ENCODE peak calls at places on chromosome 17, in nine cellular contexts. T, C, E, G, X, Y, N, S and D are unnamed samples.

GRCh38 chr17:28725166-28725659 is 820 bp downstream of the TLCD1 start:
- DNase-seq in T (no peak), C (no peak), E (peak; percentile 54), G (no peak), X (peak; percentile 38), Y (no peak), N (peak; percentile 78), S (no peak), D (no peak)

GRCh38 chr17:1181769-1182137 is 2.0 kb upstream of the ABR start:
- DNase-seq in T (peak; percentile 58), C (no peak), E (no peak), G (no peak), X (no peak), Y (no peak), N (peak; percentile 76), S (no peak), D (no peak)

GRCh38 chr17:42325026-42325425 is 36.7 kb downstream of the STAT5A start:
- DNase-seq in T (no peak), C (peak; percentile 82), E (peak; percentile 92), G (no peak), X (peak; percentile 35), Y (no peak), N (no peak), S (no peak), D (peak; percentile 90)

GRCh38 chr17:79201536-79202227 is 127.1 kb downstream of the ENGASE start:
- DNase-seq in T (no peak), C (no peak), E (peak; percentile 53), G (no peak), X (no peak), Y (no peak), N (no peak), S (no peak), D (no peak)

GRCh38 chr17:59469786-59470485 is 95.5 kb upstream of the DHX40 start:
- DNase-seq in T (no peak), C (no peak), E (no peak), G (no peak), X (no peak), Y (no peak), N (no peak), S (no peak), D (no peak)

GRCh38 chr17:67637901-67638641 is 79.7 kb upstream of the NOL11 start:
- DNase-seq in T (no peak), C (no peak), E (no peak), G (no peak), X (no peak), Y (no peak), N (no peak), S (no peak), D (no peak)

GRCh38 chr17:6066183-6066948 is 3.8 kb upstream of the WSCD1 start:
- DNase-seq in T (no peak), C (no peak), E (peak; percentile 13), G (no peak), X (no peak), Y (no peak), N (no peak), S (no peak), D (no peak)

GRCh38 chr17:82931696-82932060 is 91.9 kb upstream of the ZNF750 start:
- DNase-seq in T (peak; percentile 83), C (peak; percentile 80), E (peak; percentile 65), G (peak; percentile 4), X (no peak), Y (no peak), N (no peak), S (no peak), D (no peak)

GRCh38 chr17:58377005-58377660 is 25.1 kb upstream of the SUPT4H1 start:
- DNase-seq in T (no peak), C (no peak), E (no peak), G (no peak), X (no peak), Y (no peak), N (no peak), S (no peak), D (no peak)

GRCh38 chr17:74730491-74731346 is 6.3 kb upstream of the RAB37 start:
- DNase-seq in T (no peak), C (no peak), E (peak; percentile 50), G (no peak), X (no peak), Y (no peak), N (peak; percentile 67), S (no peak), D (no peak)

GRCh38 chr17:4858068-4858879 is 25.1 kb downstream of the MINK1 start:
- DNase-seq in T (peak; percentile 59), C (no peak), E (no peak), G (no peak), X (peak; percentile 90), Y (peak; percentile 49), N (no peak), S (no peak), D (no peak)

GRCh38 chr17:36921131-36921851 is 16.0 kb upstream of the LHX1 start:
- DNase-seq in T (no peak), C (no peak), E (peak; percentile 47), G (no peak), X (no peak), Y (no peak), N (no peak), S (peak; percentile 58), D (no peak)

GRCh38 chr17:57940217-57940616 is 15.0 kb downstream of the CUEDC1 start:
- DNase-seq in T (no peak), C (no peak), E (no peak), G (no peak), X (no peak), Y (no peak), N (peak; percentile 48), S (peak; percentile 40), D (no peak)

GRCh38 chr17:12078791-12079190 is 58.1 kb downstream of the MAP2K4 start:
- DNase-seq in T (no peak), C (no peak), E (peak; percentile 69), G (no peak), X (no peak), Y (no peak), N (no peak), S (no peak), D (no peak)

GRCh38 chr17:19269102-19269501 is 31.9 kb downstream of the EPN2 start:
- DNase-seq in T (no peak), C (no peak), E (no peak), G (no peak), X (peak; percentile 42), Y (no peak), N (no peak), S (no peak), D (no peak)

GRCh38 chr17:49414622-49415350 is at the start of gene PHB1:
- DNase-seq in T (peak; percentile 97), C (peak; percentile 98), E (peak; percentile 95), G (peak; percentile 89), X (peak; percentile 99), Y (peak; percentile 90), N (peak; percentile 98), S (peak; percentile 99), D (peak; percentile 98)

GRCh38 chr17:76224321-76224852 is 15.9 kb downstream of the RNF157 start:
- DNase-seq in T (no peak), C (no peak), E (no peak), G (no peak), X (no peak), Y (no peak), N (no peak), S (no peak), D (no peak)

GRCh38 chr17:9802294-9802693 is 10.9 kb upstream of the DHRS7C start:
- DNase-seq in T (no peak), C (no peak), E (peak; percentile 93), G (no peak), X (no peak), Y (no peak), N (no peak), S (no peak), D (no peak)

GRCh38 chr17:1398900-1399299 is 1.1 kb downstream of the YWHAE start:
- DNase-seq in T (no peak), C (no peak), E (peak; percentile 11), G (no peak), X (peak; percentile 47), Y (peak; percentile 11), N (peak; percentile 25), S (peak; percentile 25), D (no peak)

GRCh38 chr17:6107791-6108190 is 37.6 kb downstream of the WSCD1 start:
- DNase-seq in T (no peak), C (no peak), E (no peak), G (no peak), X (no peak), Y (no peak), N (no peak), S (no peak), D (no peak)

GRCh38 chr17:17147821-17148220 is 58.3 kb downstream of the PLD6 start:
- DNase-seq in T (no peak), C (no peak), E (peak; percentile 28), G (no peak), X (no peak), Y (no peak), N (no peak), S (no peak), D (no peak)

GRCh38 chr17:77696720-77697460 is 261.6 kb upstream of the TNRC6C start:
- DNase-seq in T (peak; percentile 38), C (peak; percentile 53), E (no peak), G (no peak), X (no peak), Y (no peak), N (no peak), S (no peak), D (no peak)

GRCh38 chr17:76550712-76551615 is 11.1 kb downstream of the PRCD start:
- DNase-seq in T (no peak), C (no peak), E (no peak), G (no peak), X (peak; percentile 25), Y (no peak), N (peak; percentile 12), S (no peak), D (no peak)

GRCh38 chr17:17905036-17905320 is 67.2 kb downstream of the TOM1L2 start:
- DNase-seq in T (no peak), C (no peak), E (no peak), G (no peak), X (no peak), Y (no peak), N (no peak), S (no peak), D (no peak)